ENCODE peak calls at places on chromosomes 16 and 17, in six cellular contexts. S is posterior vena cava, L is BJ, U is T-cell, X is left cardiac atrium, A is activated T-helper 1 cell treated with Interleukin-2 at 50 U/mL for 16 hours. E is an unnamed sample.

GRCh38 chr17:17001874-17002520 is 30.1 kb upstream of the TNFRSF13B start:
- DNase-seq in S (peak), L (no peak), U (peak), X (peak), A (peak), E (peak)

GRCh38 chr17:83182620-83183063 is 103.2 kb downstream of the METRNL start:
- DNase-seq in S (peak), L (no peak), U (no peak), X (no peak), A (no peak), E (no peak)

GRCh38 chr17:19799796-19800195 is 51.7 kb upstream of the ALDH3A1 start:
- DNase-seq in S (no peak), L (no peak), U (no peak), X (no peak), A (no peak), E (no peak)

GRCh38 chr16:85916141-85916890 is 17.4 kb downstream of the IRF8 start:
- DNase-seq in S (no peak), L (no peak), U (no peak), X (peak), A (no peak), E (no peak)

GRCh38 chr17:74601944-74602572 is 10.0 kb upstream of the CD300LD start:
- DNase-seq in S (peak), L (no peak), U (no peak), X (no peak), A (no peak), E (peak)

GRCh38 chr16:80611171-80611929 is 70.6 kb downstream of the DYNLRB2 start:
- DNase-seq in S (no peak), L (no peak), U (no peak), X (no peak), A (no peak), E (no peak)

GRCh38 chr16:49932943-49933342 is 77.0 kb upstream of the ZNF423 start:
- DNase-seq in S (peak), L (peak), U (no peak), X (no peak), A (no peak), E (peak)

GRCh38 chr16:456891-457483 is 31.5 kb downstream of the RAB11FIP3 start:
- DNase-seq in S (no peak), L (no peak), U (no peak), X (peak), A (no peak), E (peak)

GRCh38 chr17:43940630-43941029 is 1.6 kb downstream of the PPY start:
- DNase-seq in S (no peak), L (no peak), U (peak), X (no peak), A (no peak), E (peak)

GRCh38 chr16:35208001-35208935 is 1748.9 kb downstream of the TP53TG3F start:
- DNase-seq in S (no peak), L (no peak), U (no peak), X (no peak), A (no peak), E (no peak)

GRCh38 chr16:55701442-55702319 is 45.9 kb downstream of the SLC6A2 start:
- DNase-seq in S (peak), L (no peak), U (peak), X (peak), A (no peak), E (peak)

GRCh38 chr16:2828876-2829430 is 1.1 kb upstream of the ZG16B start:
- DNase-seq in S (peak), L (no peak), U (no peak), X (no peak), A (no peak), E (no peak)

GRCh38 chr17:10149573-10150399 is 48.6 kb downstream of the GAS7 start:
- DNase-seq in S (no peak), L (no peak), U (no peak), X (no peak), A (no peak), E (peak)

GRCh38 chr16:70480127-70481105 is 26.0 kb downstream of the FCSK start:
- DNase-seq in S (no peak), L (no peak), U (no peak), X (no peak), A (no peak), E (no peak)

GRCh38 chr17:17391575-17392370 is 85.0 kb upstream of the MED9 start:
- DNase-seq in S (no peak), L (no peak), U (peak), X (no peak), A (peak), E (no peak)

GRCh38 chr17:82632461-82632860 is 15.8 kb downstream of the WDR45B start:
- DNase-seq in S (no peak), L (no peak), U (no peak), X (no peak), A (no peak), E (no peak)

GRCh38 chr16:75931043-75931442 is 204.8 kb upstream of the CPHXL start:
- DNase-seq in S (no peak), L (no peak), U (no peak), X (no peak), A (no peak), E (no peak)

GRCh38 chr17:1754430-1755112 is 7.3 kb upstream of the SERPINF1 start:
- DNase-seq in S (no peak), L (no peak), U (no peak), X (no peak), A (no peak), E (no peak)

GRCh38 chr16:50372611-50373344 is 4.0 kb upstream of the BRD7 start:
- DNase-seq in S (no peak), L (no peak), U (no peak), X (no peak), A (no peak), E (peak)

GRCh38 chr16:13036600-13036999 is 135.2 kb downstream of the SHISA9 start:
- DNase-seq in S (no peak), L (no peak), U (peak), X (peak), A (no peak), E (peak)

GRCh38 chr16:73196670-73197069 is 148.7 kb upstream of the ZFHX3 start:
- DNase-seq in S (no peak), L (no peak), U (peak), X (peak), A (no peak), E (peak)

GRCh38 chr17:1099242-1099641 is 80.5 kb downstream of the ABR start:
- DNase-seq in S (no peak), L (no peak), U (no peak), X (no peak), A (no peak), E (no peak)

GRCh38 chr16:3022697-3023414 is 886 bp downstream of the HCFC1R1 start:
- DNase-seq in S (peak), L (no peak), U (no peak), X (no peak), A (no peak), E (peak)

GRCh38 chr17:61411114-61411943 is 11.7 kb downstream of the TBX2 start:
- DNase-seq in S (peak), L (no peak), U (no peak), X (peak), A (no peak), E (peak)

GRCh38 chr17:57276621-57277020 is 20.3 kb downstream of the MSI2 start:
- DNase-seq in S (no peak), L (no peak), U (no peak), X (no peak), A (no peak), E (no peak)

GRCh38 chr17:41645371-41646063 is 21.1 kb upstream of the KRT17 start:
- DNase-seq in S (no peak), L (no peak), U (no peak), X (no peak), A (no peak), E (peak)

GRCh38 chr16:82660078-82660645 is 33.4 kb downstream of the CDH13 start:
- DNase-seq in S (no peak), L (no peak), U (peak), X (no peak), A (no peak), E (peak)

E was measured in AG10803.